ENCODE peak calls at places on chromosomes 6 and 20, in five cellular contexts. O is endodermal cell, R is HepG2, G is uterus, M is GM23338. C is an unnamed sample.

GRCh38 chr6:70277480-70277879 is 25.4 kb downstream of the COL9A1 start:
- DNase-seq in O (no peak), R (no peak), G (peak; percentile 46), M (no peak), C (no peak)

GRCh38 chr6:154227862-154228520 is 128.6 kb downstream of the IPCEF1 start:
- DNase-seq in O (no peak), R (no peak), G (no peak), M (no peak), C (no peak)

GRCh38 chr6:20118877-20119276 is 93.4 kb downstream of the MBOAT1 start:
- DNase-seq in O (no peak), R (no peak), G (no peak), M (peak; percentile 7), C (no peak)

GRCh38 chr6:43416935-43417334 is 10.4 kb upstream of the ABCC10 start:
- DNase-seq in O (no peak), R (no peak), G (no peak), M (no peak), C (no peak)

GRCh38 chr20:13507646-13508045 is 131.1 kb downstream of the TASP1 start:
- DNase-seq in O (no peak), R (no peak), G (no peak), M (no peak), C (no peak)

GRCh38 chr6:121666809-121667208 is 231.4 kb downstream of the GJA1 start:
- DNase-seq in O (no peak), R (no peak), G (no peak), M (no peak), C (no peak)

GRCh38 chr20:18717062-18717461 is 96.5 kb upstream of the SCP2D1 start:
- DNase-seq in O (no peak), R (no peak), G (no peak), M (no peak), C (no peak)

GRCh38 chr6:6407061-6407723 is 86.7 kb upstream of the F13A1 start:
- DNase-seq in O (no peak), R (no peak), G (no peak), M (no peak), C (no peak)

GRCh38 chr20:12058201-12058600 is 140.5 kb downstream of the BTBD3 start:
- DNase-seq in O (no peak), R (no peak), G (no peak), M (no peak), C (no peak)

GRCh38 chr6:82458705-82459104 is 95.1 kb downstream of the TPBG start:
- DNase-seq in O (no peak), R (no peak), G (no peak), M (no peak), C (no peak)

GRCh38 chr6:145247677-145248419 is 487.5 kb downstream of the EPM2A start:
- DNase-seq in O (no peak), R (no peak), G (no peak), M (no peak), C (no peak)

GRCh38 chr20:38114353-38114791 is 50.7 kb downstream of the TGM2 start:
- DNase-seq in O (peak; percentile 15), R (no peak), G (no peak), M (no peak), C (no peak)

GRCh38 chr6:11744753-11745152 is 33.9 kb downstream of the ADTRP start:
- DNase-seq in O (no peak), R (no peak), G (peak; percentile 51), M (no peak), C (no peak)

GRCh38 chr6:143279385-143279784 is 171.1 kb downstream of the ADAT2 start:
- DNase-seq in O (peak; percentile 70), R (peak; percentile 34), G (no peak), M (peak; percentile 64), C (no peak)

GRCh38 chr6:154481541-154482013 is 28.9 kb downstream of the CNKSR3 start:
- DNase-seq in O (no peak), R (no peak), G (no peak), M (no peak), C (no peak)

GRCh38 chr6:10441004-10441654 is 26.3 kb upstream of the TFAP2A start:
- DNase-seq in O (peak; percentile 32), R (peak; percentile 63), G (no peak), M (no peak), C (no peak)

GRCh38 chr6:35973670-35974222 is 50.7 kb downstream of the SLC26A8 start:
- DNase-seq in O (no peak), R (peak; percentile 93), G (no peak), M (no peak), C (no peak)

GRCh38 chr6:83868639-83869038 is 9.2 kb downstream of the CYB5R4 start:
- DNase-seq in O (no peak), R (no peak), G (no peak), M (no peak), C (no peak)

GRCh38 chr20:63611646-63612045 is 15.3 kb downstream of the GMEB2 start:
- DNase-seq in O (no peak), R (no peak), G (no peak), M (no peak), C (peak; percentile 55)

GRCh38 chr6:41201784-41202181 is 834 bp upstream of the TREML2 start:
- DNase-seq in O (peak; percentile 17), R (no peak), G (no peak), M (no peak), C (peak; percentile 83)

GRCh38 chr6:96015791-96016776 is at the start of gene FUT9:
- DNase-seq in O (peak; percentile 91), R (no peak), G (no peak), M (peak; percentile 85), C (peak; percentile 52)

GRCh38 chr6:152603911-152604310 is 33.3 kb downstream of the SYNE1 start:
- DNase-seq in O (no peak), R (no peak), G (no peak), M (no peak), C (no peak)

GRCh38 chr6:111824608-111825337 is 48.5 kb downstream of the FYN start:
- DNase-seq in O (no peak), R (no peak), G (no peak), M (no peak), C (no peak)

GRCh38 chr6:71649893-71650292 is 236.5 kb upstream of the RIMS1 start:
- DNase-seq in O (no peak), R (no peak), G (no peak), M (no peak), C (no peak)

GRCh38 chr20:3093861-3094361 is 9.4 kb upstream of the AVP start:
- DNase-seq in O (no peak), R (no peak), G (no peak), M (no peak), C (no peak)

GRCh38 chr6:108113557-108114519 is 39.3 kb upstream of the OSTM1 start:
- DNase-seq in O (peak; percentile 90), R (peak; percentile 41), G (no peak), M (peak; percentile 86), C (no peak)

GRCh38 chr6:148747145-148747492 is 289 bp downstream of the UST start:
- DNase-seq in O (no peak), R (no peak), G (peak; percentile 65), M (peak; percentile 49), C (peak; percentile 88)

GRCh38 chr20:40339661-40340449 is 349.2 kb downstream of the MAFB start:
- DNase-seq in O (no peak), R (no peak), G (no peak), M (no peak), C (peak; percentile 80)

GRCh38 chr6:78462728-78463127 is 404.6 kb upstream of the IRAK1BP1 start:
- DNase-seq in O (no peak), R (no peak), G (no peak), M (no peak), C (no peak)

GRCh38 chr6:165218816-165219215 is 90.6 kb downstream of the C6orf118 start:
- DNase-seq in O (no peak), R (no peak), G (no peak), M (no peak), C (no peak)

GRCh38 chr6:6968357-6968730 is 139.4 kb upstream of the RREB1 start:
- DNase-seq in O (no peak), R (no peak), G (no peak), M (no peak), C (no peak)

GRCh38 chr6:131592935-131593334 is 19.9 kb downstream of the ARG1 start:
- DNase-seq in O (no peak), R (no peak), G (no peak), M (no peak), C (no peak)

GRCh38 chr6:131602913-131603312 is 25.1 kb downstream of the MED23 start:
- DNase-seq in O (no peak), R (no peak), G (no peak), M (no peak), C (no peak)

GRCh38 chr6:131600696-131601095 is 27.3 kb downstream of the MED23 start:
- DNase-seq in O (no peak), R (no peak), G (no peak), M (no peak), C (no peak)

GRCh38 chr6:131594074-131594473 is 21.0 kb downstream of the ARG1 start:
- DNase-seq in O (no peak), R (no peak), G (no peak), M (no peak), C (no peak)

GRCh38 chr6:131597448-131597847 is 24.4 kb downstream of the ARG1 start:
- DNase-seq in O (no peak), R (peak; percentile 30), G (no peak), M (peak; percentile 5), C (no peak)
- TF ChIP-seq CTCF in O (peak; percentile 72), R (peak; percentile 69), G (no peak), M (peak; percentile 63), C (no peak)

GRCh38 chr20:31485450-31486339 is 10.6 kb downstream of the REM1 start:
- DNase-seq in O (no peak), R (no peak), G (peak; percentile 73), M (peak; percentile 80), C (no peak)
- H3K4me3 ChIP-seq in O (no peak overlapping the region), R (no peak overlapping the region), G (peak overlapping the region; percentile 25), M (peak overlapping the region; percentile 85), C (no peak overlapping the region)

GRCh38 chr6:46509063-46509462 is 17.8 kb upstream of the RCAN2 start:
- DNase-seq in O (no peak), R (no peak), G (no peak), M (no peak), C (no peak)

GRCh38 chr6:46513533-46513932 is 22.3 kb upstream of the RCAN2 start:
- DNase-seq in O (no peak), R (no peak), G (no peak), M (no peak), C (no peak)

GRCh38 chr6:46509981-46510510 is 18.8 kb upstream of the RCAN2 start:
- DNase-seq in O (no peak), R (no peak), G (no peak), M (no peak), C (no peak)

GRCh38 chr6:46510656-46511055 is 19.4 kb upstream of the RCAN2 start:
- DNase-seq in O (no peak), R (no peak), G (no peak), M (no peak), C (no peak)

GRCh38 chr6:46511320-46511719 is 20.1 kb upstream of the RCAN2 start:
- DNase-seq in O (no peak), R (no peak), G (no peak), M (no peak), C (no peak)
- H3K4me1 ChIP-seq in O (no peaks in the 10 kb centered on the region), R (no peaks in the 10 kb centered on the region), G (no peaks in the 10 kb centered on the region), M (no peaks in the 10 kb centered on the region), C (no peaks in the 10 kb centered on the region)

DNA sequence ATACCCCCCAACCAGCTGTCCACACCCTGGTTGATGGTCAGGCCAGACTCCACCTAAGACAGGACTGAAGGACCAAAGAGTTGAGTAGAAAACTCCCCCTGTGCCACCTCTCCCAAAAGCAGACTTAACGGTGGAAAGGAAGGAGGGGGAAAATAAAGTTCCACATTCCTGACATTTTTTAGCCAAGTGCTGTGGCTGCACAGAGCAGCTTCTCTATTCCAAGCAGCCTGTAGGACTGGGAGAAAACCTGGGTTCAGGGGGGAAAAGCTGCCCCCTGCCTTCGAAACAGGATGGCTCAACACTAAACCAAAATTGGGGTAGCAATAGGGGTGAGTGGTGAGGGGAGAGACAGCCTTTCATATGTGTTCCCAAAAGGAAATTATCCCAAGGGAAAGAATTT is 3.6 kb downstream of the TRAM2 start:
- DNase-seq in O (peak; percentile 62), R (no peak), G (no peak), M (peak; percentile 73), C (no peak)
- TF ChIP-seq CTCF in O (no peak), R (peak; percentile 19), G (no peak), M (peak; percentile 44), C (no peak)